ENCODE peak calls at places on chromosomes 2 and 18, in six cellular contexts. B is A549, V is HepG2, E is SK-N-SH, M is H1, P is GM12878. S is an unnamed sample.

GRCh38 chr2:163348843-163349395 is 386.9 kb downstream of the FIGN start:
- DNase-seq in B (peak; percentile 91), V (peak; percentile 34), E (no peak), M (no peak), P (no peak), S (no peak)

GRCh38 chr2:219783551-219783950 is 156.1 kb downstream of the SLC4A3 start:
- DNase-seq in B (no peak), V (no peak), E (no peak), M (no peak), P (no peak), S (no peak)

GRCh38 chr2:136116111-136116812 is 1.7 kb downstream of the CXCR4 start:
- DNase-seq in B (peak; percentile 17), V (no peak), E (no peak), M (no peak), P (no peak), S (no peak)

GRCh38 chr18:74454279-74454741 is 2.8 kb downstream of the DIPK1C start:
- DNase-seq in B (no peak), V (no peak), E (no peak), M (no peak), P (no peak), S (no peak)

GRCh38 chr18:63119647-63120046 is 199.9 kb downstream of the BCL2 start:
- DNase-seq in B (peak; percentile 11), V (peak; percentile 6), E (peak; percentile 59), M (peak; percentile 3), P (no peak), S (no peak)

GRCh38 chr2:167506395-167506794 is 618.1 kb downstream of the XIRP2 start:
- DNase-seq in B (no peak), V (no peak), E (no peak), M (no peak), P (no peak), S (no peak)

GRCh38 chr2:48845719-48846118 is 90.2 kb upstream of the LHCGR start:
- DNase-seq in B (no peak), V (no peak), E (no peak), M (no peak), P (no peak), S (no peak)

GRCh38 chr2:236943841-236944513 is 141.7 kb upstream of the COPS8 start:
- DNase-seq in B (no peak), V (no peak), E (no peak), M (no peak), P (no peak), S (no peak)

GRCh38 chr2:1406434-1406833 is 6.8 kb upstream of the TPO start:
- DNase-seq in B (no peak), V (no peak), E (no peak), M (no peak), P (no peak), S (no peak)

GRCh38 chr2:29563697-29564096 is 357.7 kb downstream of the ALK start:
- DNase-seq in B (no peak), V (no peak), E (no peak), M (no peak), P (no peak), S (no peak)

GRCh38 chr2:191846787-191847620 is at the start of gene CAVIN2:
- DNase-seq in B (peak; percentile 77), V (peak; percentile 95), E (no peak), M (no peak), P (peak; percentile 5), S (peak; percentile 17)

GRCh38 chr2:71467180-71467815 is 13.9 kb downstream of the DYSF start:
- DNase-seq in B (no peak), V (no peak), E (no peak), M (no peak), P (no peak), S (no peak)

GRCh38 chr18:77058186-77058847 is 74.3 kb downstream of the MBP start:
- DNase-seq in B (no peak), V (no peak), E (no peak), M (no peak), P (no peak), S (no peak)

GRCh38 chr18:25279961-25280360 is 72.0 kb downstream of the ZNF521 start:
- DNase-seq in B (no peak), V (no peak), E (no peak), M (no peak), P (no peak), S (no peak)

GRCh38 chr18:11950824-11951223 is 30.5 kb upstream of the IMPA2 start:
- DNase-seq in B (no peak), V (no peak), E (no peak), M (no peak), P (no peak), S (no peak)

GRCh38 chr2:7022486-7022885 is 105.3 kb downstream of the RNF144A start:
- DNase-seq in B (no peak), V (no peak), E (no peak), M (no peak), P (no peak), S (no peak)

GRCh38 chr2:127348421-127349000 is 39.3 kb downstream of the MAP3K2 start:
- DNase-seq in B (no peak), V (no peak), E (no peak), M (no peak), P (no peak), S (no peak)

GRCh38 chr18:59563386-59563785 is 133.8 kb downstream of the CCBE1 start:
- DNase-seq in B (no peak), V (no peak), E (no peak), M (no peak), P (no peak), S (no peak)

GRCh38 chr2:24083567-24084385 is 858 bp downstream of the TP53I3 start:
- DNase-seq in B (peak; percentile 98), V (peak; percentile 98), E (peak; percentile 89), M (peak; percentile 81), P (peak; percentile 79), S (peak; percentile 83)

GRCh38 chr2:20588918-20589871 is 61.7 kb downstream of the HS1BP3 start:
- DNase-seq in B (no peak), V (no peak), E (no peak), M (no peak), P (no peak), S (no peak)

GRCh38 chr2:206164261-206164862 is 4.7 kb downstream of the EEF1B2 start:
- DNase-seq in B (peak; percentile 42), V (peak; percentile 34), E (peak; percentile 44), M (no peak), P (no peak), S (no peak)

GRCh38 chr2:218984239-218985020 is 554 bp downstream of the FEV start:
- DNase-seq in B (no peak), V (no peak), E (peak; percentile 78), M (no peak), P (no peak), S (no peak)

GRCh38 chr2:178514664-178515063 is 34.4 kb downstream of the PLEKHA3 start:
- DNase-seq in B (no peak), V (no peak), E (no peak), M (no peak), P (no peak), S (no peak)

GRCh38 chr2:11343626-11344341 is 652 bp downstream of the ROCK2 start:
- DNase-seq in B (peak; percentile 68), V (peak; percentile 85), E (peak; percentile 81), M (peak; percentile 7), P (no peak), S (peak; percentile 46)

GRCh38 chr2:202152104-202152771 is 79.2 kb downstream of the KIAA2012 start:
- DNase-seq in B (no peak), V (no peak), E (no peak), M (no peak), P (no peak), S (no peak)

GRCh38 chr2:208426414-208426813 is 19.8 kb downstream of the PTH2R start:
- DNase-seq in B (no peak), V (no peak), E (no peak), M (no peak), P (no peak), S (no peak)

GRCh38 chr2:6352906-6353515 is 512.7 kb downstream of the CMPK2 start:
- DNase-seq in B (peak; percentile 43), V (peak; percentile 33), E (peak; percentile 59), M (peak; percentile 56), P (no peak), S (no peak)

GRCh38 chr2:39379643-39380524 is 57.2 kb downstream of the MAP4K3 start:
- DNase-seq in B (peak; percentile 71), V (peak; percentile 59), E (peak; percentile 60), M (no peak), P (peak; percentile 31), S (peak; percentile 30)

GRCh38 chr2:116133563-116133962 is 1680.9 kb upstream of the DDX18 start:
- DNase-seq in B (no peak), V (no peak), E (no peak), M (no peak), P (no peak), S (no peak)

GRCh38 chr2:184769038-184769437 is 170.7 kb downstream of the ZNF804A start:
- DNase-seq in B (no peak), V (no peak), E (no peak), M (no peak), P (no peak), S (no peak)

GRCh38 chr2:289362-290089 is 1.6 kb upstream of the ALKAL2 start:
- DNase-seq in B (peak; percentile 25), V (no peak), E (peak; percentile 64), M (no peak), P (no peak), S (peak; percentile 69)

GRCh38 chr18:27114842-27115241 is 70.3 kb downstream of the CHST9 start:
- DNase-seq in B (no peak), V (no peak), E (no peak), M (no peak), P (no peak), S (no peak)

GRCh38 chr2:186515376-186515775 is 29.3 kb downstream of the ZC3H15 start:
- DNase-seq in B (no peak), V (no peak), E (no peak), M (no peak), P (no peak), S (no peak)

GRCh38 chr2:223737207-223737606 is 100.2 kb downstream of the AP1S3 start:
- DNase-seq in B (no peak), V (no peak), E (no peak), M (no peak), P (no peak), S (no peak)

GRCh38 chr2:166373951-166374350 is 1.8 kb downstream of the SCN9A start:
- DNase-seq in B (peak; percentile 80), V (peak; percentile 80), E (peak; percentile 50), M (no peak), P (no peak), S (peak; percentile 94)

GRCh38 chr18:35729971-35730668 is 148.6 kb downstream of the GALNT1 start:
- DNase-seq in B (no peak), V (no peak), E (no peak), M (no peak), P (no peak), S (no peak)
- TF ChIP-seq CHD2 in B (no peak), V (no peak), E (no peak), M (no peak), P (no peak), S (no peak)

GRCh38 chr2:60251247-60251646 is 302.2 kb downstream of the BCL11A start:
- DNase-seq in B (no peak), V (no peak), E (no peak), M (no peak), P (no peak), S (no peak)
- TF ChIP-seq CHD2 in B (no peak), V (no peak), E (no peak), M (no peak), P (no peak), S (no peak)

GRCh38 chr2:40783704-40784103 is 331.8 kb upstream of the SLC8A1 start:
- DNase-seq in B (no peak), V (no peak), E (no peak), M (no peak), P (no peak), S (no peak)
- TF ChIP-seq CHD2 in B (no peak), V (no peak), E (no peak), M (no peak), P (no peak), S (no peak)

GRCh38 chr2:46294185-46294836 is 2.9 kb upstream of the EPAS1 start:
- DNase-seq in B (peak; percentile 60), V (no peak), E (peak; percentile 77), M (no peak), P (no peak), S (peak; percentile 61)
- TF ChIP-seq CHD2 in B (no peak), V (no peak), E (peak; percentile 67), M (no peak), P (no peak), S (no peak)

S was measured in K562.